ENCODE peak calls at places on chromosomes 7 and 10, in five cellular contexts. Q is Caco-2; X is CD4-positive, alpha-beta memory T cell; C is Karpas-422; J is skeletal muscle cell. K is an unnamed sample.

GRCh38 chr10:6722616-6723004 is 142.5 kb upstream of the PRKCQ start:
- DNase-seq in Q (no peak), X (no peak), C (no peak), J (no peak), K (no peak)

GRCh38 chr7:41333506-41333905 is 369.4 kb downstream of the INHBA start:
- DNase-seq in Q (no peak), X (no peak), C (no peak), J (peak), K (peak)

GRCh38 chr10:61757525-61758397 is 95.0 kb downstream of the CABCOCO1 start:
- DNase-seq in Q (no peak), X (no peak), C (no peak), J (peak), K (peak)

GRCh38 chr10:123154943-123155505 is 822 bp downstream of the BUB3 start:
- DNase-seq in Q (peak), X (no peak), C (no peak), J (no peak), K (peak)

GRCh38 chr10:125756196-125756595 is 19.4 kb downstream of the MMP21 start:
- DNase-seq in Q (no peak), X (no peak), C (no peak), J (no peak), K (no peak)

GRCh38 chr7:92717982-92718716 is 118.2 kb downstream of the CDK6 start:
- DNase-seq in Q (no peak), X (peak), C (no peak), J (no peak), K (peak)

GRCh38 chr7:132255898-132256297 is 320.4 kb downstream of the PLXNA4 start:
- DNase-seq in Q (no peak), X (no peak), C (no peak), J (no peak), K (no peak)

GRCh38 chr7:33922820-33923219 is 17.5 kb downstream of the BMPER start:
- DNase-seq in Q (no peak), X (no peak), C (no peak), J (no peak), K (peak)

GRCh38 chr7:45643630-45644029 is 69.5 kb downstream of the ADCY1 start:
- DNase-seq in Q (no peak), X (no peak), C (no peak), J (no peak), K (no peak)

GRCh38 chr7:117871778-117872538 is 1.3 kb downstream of the CTTNBP2 start:
- DNase-seq in Q (no peak), X (no peak), C (no peak), J (no peak), K (no peak)

GRCh38 chr7:124497209-124497608 is 268.4 kb downstream of the GPR37 start:
- DNase-seq in Q (no peak), X (no peak), C (no peak), J (no peak), K (no peak)

GRCh38 chr10:3648179-3648975 is 136.6 kb downstream of the KLF6 start:
- DNase-seq in Q (no peak), X (no peak), C (no peak), J (no peak), K (no peak)

GRCh38 chr10:21634599-21635365 is 100.8 kb downstream of the MLLT10 start:
- DNase-seq in Q (no peak), X (no peak), C (no peak), J (no peak), K (no peak)

GRCh38 chr7:101854084-101854865 is 36.8 kb downstream of the CUX1 start:
- DNase-seq in Q (no peak), X (no peak), C (peak), J (no peak), K (no peak)

GRCh38 chr7:113891828-113892227 is 27.0 kb downstream of the PPP1R3A start:
- DNase-seq in Q (no peak), X (no peak), C (no peak), J (peak), K (no peak)

GRCh38 chr7:113890326-113891030 is 28.3 kb downstream of the PPP1R3A start:
- DNase-seq in Q (no peak), X (no peak), C (no peak), J (no peak), K (no peak)

GRCh38 chr7:113891031-113891350 is 27.8 kb downstream of the PPP1R3A start:
- DNase-seq in Q (no peak), X (no peak), C (no peak), J (no peak), K (no peak)

DNA sequence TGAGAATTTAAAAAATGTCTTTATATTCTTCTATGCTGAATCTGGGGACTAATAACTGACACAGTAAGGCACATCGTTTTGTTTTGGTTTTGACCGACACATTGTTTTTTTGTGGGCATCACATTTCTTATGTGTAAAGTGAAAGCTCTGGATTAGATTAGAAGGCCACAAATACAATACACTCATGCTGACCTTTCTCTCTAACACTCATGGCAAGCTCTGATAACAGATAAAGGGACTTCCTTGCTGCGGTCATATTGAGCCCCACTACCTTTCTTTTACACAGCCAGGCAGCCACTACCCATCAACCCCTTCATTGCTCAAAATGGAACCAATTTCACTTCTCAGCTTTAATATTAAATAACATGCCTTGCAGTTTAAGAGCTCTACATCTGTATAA is 26.0 kb downstream of the PPP1R3A start:
- DNase-seq in Q (no peak), X (no peak), C (no peak), J (no peak), K (no peak)
- H3K4me3 ChIP-seq in Q (no peak), X (no peak), C (no peak), J (no peak), K (no peak)

DNA sequence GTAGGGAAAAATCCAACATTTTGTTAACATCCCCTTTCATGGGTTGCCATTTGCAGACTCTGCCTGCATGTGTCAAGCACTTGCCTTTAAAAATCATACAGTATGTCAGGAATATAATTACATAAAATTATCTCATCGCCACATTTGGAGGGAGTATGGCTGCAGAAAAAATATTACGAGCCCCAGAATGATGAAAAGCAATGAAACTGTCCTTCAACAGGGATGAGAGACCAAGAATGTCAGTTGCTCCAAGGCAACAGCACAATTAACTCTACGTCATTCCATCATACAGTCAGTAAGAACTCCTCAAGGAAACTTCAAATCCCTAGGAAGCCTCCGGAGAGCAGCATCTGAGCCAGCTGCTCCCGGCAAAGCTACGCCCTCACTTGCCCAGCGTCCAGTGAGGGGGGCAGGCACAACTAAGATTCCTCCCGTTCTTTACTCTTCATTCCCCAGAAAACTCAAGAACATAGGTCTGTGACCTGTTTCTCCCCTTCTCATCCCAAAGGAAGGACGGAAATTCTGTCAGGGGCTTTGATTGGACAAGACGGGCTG is 132.9 kb downstream of the ANLN start:
- DNase-seq in Q (no peak), X (no peak), C (no peak), J (no peak), K (no peak)
- H3K4me3 ChIP-seq in Q (no peak), X (no peak), C (no peak), J (no peak), K (no peak)

GRCh38 chr7:28904539-28905143 is 53.5 kb downstream of the TRIL start:
- DNase-seq in Q (no peak), X (no peak), C (no peak), J (no peak), K (peak)
- H3K4me3 ChIP-seq in Q (no peak), X (no peak), C (no peak), J (peak), K (peak)

DNA sequence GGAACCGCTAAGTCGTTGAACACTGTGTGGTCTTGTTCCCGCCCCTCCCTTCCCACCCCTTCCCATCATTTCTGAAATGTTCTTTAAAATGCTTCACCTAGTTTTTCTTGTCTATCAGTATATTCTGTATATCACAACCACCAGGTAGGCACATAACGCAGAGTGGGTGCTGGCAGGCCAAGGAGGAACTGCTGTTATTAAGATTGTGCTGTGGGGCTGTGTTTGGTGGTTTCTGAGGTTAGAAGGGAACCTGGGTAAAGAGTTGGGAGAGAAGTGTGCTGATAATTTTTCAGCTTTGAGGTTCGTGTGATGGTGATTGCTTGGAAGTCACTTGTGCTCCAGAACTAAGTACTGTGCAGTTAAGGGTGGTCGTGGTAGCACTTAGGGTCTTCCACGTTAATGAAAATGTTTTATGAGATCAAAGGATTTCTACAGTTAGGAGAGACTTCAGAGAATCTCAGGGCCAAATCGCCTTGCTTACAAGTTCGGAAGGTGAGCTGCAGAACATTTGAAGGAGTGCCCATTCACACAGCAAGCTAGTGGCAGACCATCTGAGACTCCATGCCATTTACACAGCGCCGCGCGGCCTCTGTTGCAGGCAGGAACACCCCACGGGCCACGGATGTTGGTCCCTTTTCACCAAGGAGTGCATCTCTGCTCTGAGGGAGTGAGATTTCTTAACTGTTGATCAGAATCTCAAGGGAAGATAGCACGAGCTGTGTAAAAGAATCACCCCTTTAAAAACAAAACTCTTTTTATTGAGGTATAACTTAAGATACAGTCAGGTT is 1.6 kb downstream of the UBE3C start:
- DNase-seq in Q (no peak), X (peak), C (peak), J (no peak), K (no peak)
- H3K4me3 ChIP-seq in Q (peak), X (peak), C (peak), J (peak), K (peak)

K was measured in fibroblast of villous mesenchyme.